ENCODE peak calls at places on chromosomes 11 and 22, in four cellular contexts. One of them, this sample, is unnamed. For H4K20me1, H3K36me3 and H3K27me3, the result is how much of the 10 kb centered on the place peaks cover.

GRCh38 chr22:49396817-49397216 is 430.9 kb downstream of the BRD1 start:
- DNase-seq in DND-41: no peak
- DNase-seq in IMR-90: no peak
- DNase-seq in mammary epithelial cell: no peak
- DNase-seq in this sample: no peak

GRCh38 chr11:1782831-1783724 is 19.4 kb upstream of the CTSD start:
- DNase-seq in mammary epithelial cell: no peak
- DNase-seq in IMR-90: peak
- DNase-seq in DND-41: no peak
- DNase-seq in this sample: peak

GRCh38 chr11:60977224-60977623 is 5.7 kb downstream of the CD6 start:
- DNase-seq in IMR-90: no peak
- DNase-seq in DND-41: no peak
- DNase-seq in mammary epithelial cell: no peak
- DNase-seq in this sample: no peak

GRCh38 chr22:42764895-42765363 is 44.3 kb upstream of the A4GALT start:
- DNase-seq in IMR-90: no peak
- DNase-seq in DND-41: no peak
- DNase-seq in mammary epithelial cell: no peak
- DNase-seq in this sample: no peak

GRCh38 chr22:31906086-31906485 is 38.2 kb upstream of the YWHAH start:
- DNase-seq in mammary epithelial cell: no peak
- DNase-seq in DND-41: no peak
- DNase-seq in IMR-90: no peak
- DNase-seq in this sample: no peak

GRCh38 chr11:130131957-130132850 is 27.4 kb upstream of the ST14 start:
- DNase-seq in mammary epithelial cell: peak
- DNase-seq in DND-41: peak
- DNase-seq in IMR-90: peak
- DNase-seq in this sample: peak

GRCh38 chr11:20873054-20873453 is 203.7 kb downstream of the NELL1 start:
- DNase-seq in mammary epithelial cell: peak
- DNase-seq in DND-41: peak
- DNase-seq in IMR-90: no peak
- DNase-seq in this sample: no peak

GRCh38 chr11:108027057-108027456 is 18.4 kb downstream of the CUL5 start:
- DNase-seq in DND-41: no peak
- DNase-seq in mammary epithelial cell: no peak
- DNase-seq in IMR-90: no peak
- DNase-seq in this sample: no peak

GRCh38 chr22:26981111-26981510 is 323.7 kb downstream of the MIAT start:
- DNase-seq in IMR-90: no peak
- DNase-seq in mammary epithelial cell: no peak
- DNase-seq in DND-41: no peak
- DNase-seq in this sample: no peak

GRCh38 chr22:43230983-43231723 is 44.2 kb upstream of the TTLL12 start:
- DNase-seq in mammary epithelial cell: peak
- DNase-seq in IMR-90: peak
- DNase-seq in DND-41: peak
- DNase-seq in this sample: no peak

GRCh38 chr22:27987557-27987956 is 68.5 kb upstream of the PITPNB start:
- DNase-seq in IMR-90: peak
- DNase-seq in DND-41: peak
- DNase-seq in mammary epithelial cell: no peak
- DNase-seq in this sample: peak

GRCh38 chr11:96197221-96197620 is 145.8 kb downstream of the MAML2 start:
- DNase-seq in IMR-90: no peak
- DNase-seq in mammary epithelial cell: no peak
- DNase-seq in DND-41: no peak
- DNase-seq in this sample: peak

GRCh38 chr11:32438883-32439487 is 3.6 kb upstream of the WT1 start:
- DNase-seq in mammary epithelial cell: no peak
- DNase-seq in IMR-90: no peak
- DNase-seq in DND-41: no peak
- DNase-seq in this sample: no peak

GRCh38 chr22:27443315-27443714 is 358.2 kb downstream of the MN1 start:
- DNase-seq in DND-41: no peak
- DNase-seq in mammary epithelial cell: no peak
- DNase-seq in IMR-90: no peak
- DNase-seq in this sample: no peak

GRCh38 chr11:123473941-123474668 is 44.0 kb downstream of the GRAMD1B start:
- DNase-seq in IMR-90: peak
- DNase-seq in DND-41: no peak
- DNase-seq in mammary epithelial cell: peak
- DNase-seq in this sample: peak

GRCh38 chr11:85627332-85627997 is at the start of gene DLG2:
- DNase-seq in mammary epithelial cell: peak
- DNase-seq in IMR-90: peak
- DNase-seq in DND-41: no peak
- DNase-seq in this sample: peak

GRCh38 chr22:39496131-39496838 is 5.8 kb upstream of the MIEF1 start:
- DNase-seq in IMR-90: peak
- DNase-seq in DND-41: peak
- DNase-seq in mammary epithelial cell: peak
- DNase-seq in this sample: peak

GRCh38 chr11:67357831-67358555 is 4.6 kb upstream of the POLD4 start:
- DNase-seq in IMR-90: peak
- DNase-seq in DND-41: no peak
- DNase-seq in mammary epithelial cell: peak
- DNase-seq in this sample: peak

GRCh38 chr11:124405611-124406010 is 6.8 kb upstream of the OR8B3 start:
- DNase-seq in mammary epithelial cell: no peak
- DNase-seq in DND-41: no peak
- DNase-seq in IMR-90: peak
- DNase-seq in this sample: no peak

DNA sequence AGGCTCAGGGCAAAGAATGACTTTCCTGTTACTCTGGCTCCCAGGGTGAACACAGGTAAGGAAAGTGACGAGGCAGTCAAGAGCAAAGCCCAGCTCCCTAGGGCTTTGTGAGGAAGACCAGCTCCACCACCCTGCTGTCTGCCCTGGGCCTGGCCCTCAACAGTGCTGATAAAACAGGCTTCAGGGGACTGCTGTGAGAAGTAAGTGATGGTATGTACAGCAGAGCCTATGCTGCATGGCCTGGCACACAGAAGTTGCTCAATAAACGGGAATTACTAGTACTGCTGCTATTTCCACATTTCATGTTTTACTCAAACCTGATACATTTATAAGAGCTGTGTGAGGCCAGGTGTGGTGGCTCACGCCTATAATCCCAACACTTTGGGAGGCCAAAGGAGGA is 50.3 kb downstream of the MICAL3 start:
- DNase-seq in DND-41: no peak
- DNase-seq in IMR-90: no peak
- DNase-seq in mammary epithelial cell: no peak
- DNase-seq in this sample: no peak
- H4K20me1 ChIP-seq in DND-41: half or more
- H4K20me1 ChIP-seq in IMR-90: under half
- H4K20me1 ChIP-seq in mammary epithelial cell: under half
- H4K20me1 ChIP-seq in this sample: half or more

GRCh38 chr11:47550288-47551052 is 2.5 kb downstream of the CELF1 start:
- DNase-seq in DND-41: no peak
- DNase-seq in IMR-90: no peak
- DNase-seq in mammary epithelial cell: no peak
- DNase-seq in this sample: no peak
- H3K36me3 ChIP-seq in DND-41: under half
- H3K36me3 ChIP-seq in IMR-90: under half
- H3K36me3 ChIP-seq in mammary epithelial cell: under half
- H3K36me3 ChIP-seq in this sample: under half

DNA sequence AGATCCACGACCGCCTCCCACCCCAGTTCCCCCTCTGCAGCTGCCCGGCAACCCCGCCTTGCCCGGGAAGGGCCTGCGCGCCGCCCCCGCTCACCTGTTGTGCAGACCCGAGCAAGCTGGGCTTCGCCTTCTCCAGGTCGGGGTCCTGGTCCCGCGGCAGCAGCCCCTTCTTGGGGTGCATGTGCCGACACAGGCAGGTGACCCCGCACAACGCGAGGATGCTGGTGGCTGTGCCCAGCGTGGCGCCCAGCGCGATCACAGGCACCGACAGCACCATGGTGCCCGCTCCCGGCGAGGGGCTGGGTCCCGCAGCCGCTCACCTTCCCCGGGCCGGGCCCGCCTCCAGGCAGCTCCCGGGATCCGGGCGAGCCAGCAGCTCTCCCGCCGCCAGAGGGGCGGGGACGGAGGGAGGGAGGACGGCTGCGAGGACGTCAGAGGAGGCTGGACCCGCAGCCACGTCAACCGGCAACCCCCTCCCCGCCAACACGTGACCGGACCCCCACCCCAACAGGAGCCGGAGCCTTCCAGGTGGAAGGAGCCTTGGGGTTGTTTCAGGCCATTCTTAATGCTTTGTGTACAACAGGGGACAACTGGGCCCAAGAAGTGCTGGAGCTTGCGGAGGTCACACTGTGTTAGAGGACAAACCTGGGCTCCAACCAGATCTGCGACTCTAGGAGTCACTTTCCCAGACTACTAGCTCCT is at the start of gene SYT13:
- DNase-seq in DND-41: no peak
- DNase-seq in IMR-90: no peak
- DNase-seq in mammary epithelial cell: no peak
- DNase-seq in this sample: no peak
- H3K27me3 ChIP-seq in DND-41: under half
- H3K27me3 ChIP-seq in IMR-90: half or more
- H3K27me3 ChIP-seq in mammary epithelial cell: under half
- H3K27me3 ChIP-seq in this sample: under half

GRCh38 chr11:127238321-127238720 is 237.8 kb upstream of the KIRREL3 start:
- DNase-seq in mammary epithelial cell: peak
- DNase-seq in DND-41: no peak
- DNase-seq in IMR-90: no peak
- DNase-seq in this sample: no peak
- H4K20me1 ChIP-seq in mammary epithelial cell: under half
- H4K20me1 ChIP-seq in DND-41: under half
- H4K20me1 ChIP-seq in IMR-90: under half
- H4K20me1 ChIP-seq in this sample: under half

GRCh38 chr22:22840778-22841177 is 46.8 kb upstream of the IGLL5 start:
- DNase-seq in mammary epithelial cell: no peak
- DNase-seq in DND-41: no peak
- DNase-seq in IMR-90: no peak
- DNase-seq in this sample: no peak
- H3K36me3 ChIP-seq in mammary epithelial cell: under half
- H3K36me3 ChIP-seq in DND-41: under half
- H3K36me3 ChIP-seq in IMR-90: under half
- H3K36me3 ChIP-seq in this sample: under half

GRCh38 chr22:21033895-21034294 is 1.5 kb upstream of the SLC7A4 start:
- DNase-seq in IMR-90: no peak
- DNase-seq in mammary epithelial cell: no peak
- DNase-seq in DND-41: no peak
- DNase-seq in this sample: no peak
- H3K27me3 ChIP-seq in IMR-90: under half
- H3K27me3 ChIP-seq in mammary epithelial cell: under half
- H3K27me3 ChIP-seq in DND-41: under half
- H3K27me3 ChIP-seq in this sample: under half

This sample was measured in astrocyte.